ENCODE peak calls at places on chromosomes 4 and X, in ten cellular contexts. F is heart right ventricle; G is spleen; V is ovary; X is adrenal gland; L is thyroid gland; T is A549; N is IMR-90; O is ascending aorta; D is CD8-positive, alpha-beta T cell. P is an unnamed sample. For H3K9me3, the result is how much of the 10 kb centered on the place peaks cover.

GRCh38 chr4:81722229-81722900 is 250.7 kb upstream of the RASGEF1B start:
- DNase-seq in D (no peak), T (no peak), F (no peak), O (no peak), G (no peak), V (no peak), N (no peak), X (no peak), L (no peak), P (no peak)

GRCh38 chr4:181702864-181703263 is 540.3 kb upstream of the TENM3 start:
- DNase-seq in L (no peak), N (no peak), T (no peak), F (no peak), V (no peak), O (no peak), X (no peak), D (no peak), G (no peak), P (no peak)

GRCh38 chrX:134659761-134660160 is 1.5 kb upstream of the PLAC1 start:
- DNase-seq in X (no peak), V (no peak), G (no peak), T (no peak), F (no peak), L (no peak), D (no peak), O (no peak), N (peak), P (no peak)

GRCh38 chrX:43106009-43106408 is 328.0 kb upstream of the PPP1R2C start:
- DNase-seq in T (no peak), X (no peak), F (no peak), V (no peak), L (no peak), D (no peak), N (no peak), G (no peak), O (no peak), P (no peak)

GRCh38 chr4:176380352-176381157 is 60.8 kb downstream of the SPCS3 start:
- DNase-seq in V (no peak), O (no peak), D (no peak), L (peak), G (peak), X (no peak), N (no peak), T (no peak), F (no peak), P (no peak)

GRCh38 chr4:106312377-106312776 is 3.6 kb downstream of the TBCK start:
- DNase-seq in L (no peak), V (no peak), G (no peak), X (no peak), F (no peak), N (peak), D (no peak), T (no peak), O (no peak), P (no peak)

GRCh38 chr4:36904823-36905222 is 339.7 kb upstream of the NWD2 start:
- DNase-seq in O (no peak), T (no peak), X (no peak), F (no peak), V (no peak), G (no peak), D (no peak), N (no peak), L (no peak), P (no peak)

GRCh38 chrX:14039344-14039743 is 9.7 kb upstream of the GEMIN8 start:
- DNase-seq in O (no peak), N (peak), T (no peak), F (peak), G (no peak), X (peak), V (peak), D (peak), L (peak), P (no peak)

GRCh38 chrX:131010186-131010585 is 48.0 kb upstream of the ARHGAP36 start:
- DNase-seq in X (no peak), T (no peak), O (no peak), G (no peak), F (no peak), D (no peak), V (no peak), N (no peak), L (no peak), P (no peak)

GRCh38 chr4:145485120-145485519 is 3.5 kb downstream of the SMAD1 start:
- DNase-seq in G (no peak), X (no peak), T (no peak), D (no peak), V (no peak), L (no peak), O (no peak), F (no peak), N (no peak), P (no peak)

GRCh38 chr4:26197018-26197779 is 123.6 kb upstream of the RBPJ start:
- DNase-seq in L (no peak), X (no peak), F (no peak), G (no peak), N (peak), O (no peak), T (peak), V (no peak), D (peak), P (no peak)

GRCh38 chr4:54227261-54228063 is 1.6 kb upstream of the PDGFRA start:
- DNase-seq in F (no peak), D (no peak), G (no peak), X (no peak), N (peak), T (no peak), L (peak), V (peak), O (no peak), P (peak)

GRCh38 chr4:54226399-54227260 is 2.5 kb upstream of the PDGFRA start:
- DNase-seq in L (no peak), O (no peak), N (peak), D (no peak), T (no peak), X (no peak), G (peak), F (peak), V (peak), P (peak)

GRCh38 chr4:54224960-54225670 is 4.0 kb upstream of the PDGFRA start:
- DNase-seq in O (no peak), G (no peak), F (no peak), N (no peak), D (no peak), L (no peak), X (no peak), T (no peak), V (peak), P (no peak)

GRCh38 chr4:54228064-54228527 is 997 bp upstream of the PDGFRA start:
- DNase-seq in L (peak), N (peak), F (peak), D (no peak), X (peak), O (no peak), G (peak), T (peak), V (peak), P (peak)

DNA sequence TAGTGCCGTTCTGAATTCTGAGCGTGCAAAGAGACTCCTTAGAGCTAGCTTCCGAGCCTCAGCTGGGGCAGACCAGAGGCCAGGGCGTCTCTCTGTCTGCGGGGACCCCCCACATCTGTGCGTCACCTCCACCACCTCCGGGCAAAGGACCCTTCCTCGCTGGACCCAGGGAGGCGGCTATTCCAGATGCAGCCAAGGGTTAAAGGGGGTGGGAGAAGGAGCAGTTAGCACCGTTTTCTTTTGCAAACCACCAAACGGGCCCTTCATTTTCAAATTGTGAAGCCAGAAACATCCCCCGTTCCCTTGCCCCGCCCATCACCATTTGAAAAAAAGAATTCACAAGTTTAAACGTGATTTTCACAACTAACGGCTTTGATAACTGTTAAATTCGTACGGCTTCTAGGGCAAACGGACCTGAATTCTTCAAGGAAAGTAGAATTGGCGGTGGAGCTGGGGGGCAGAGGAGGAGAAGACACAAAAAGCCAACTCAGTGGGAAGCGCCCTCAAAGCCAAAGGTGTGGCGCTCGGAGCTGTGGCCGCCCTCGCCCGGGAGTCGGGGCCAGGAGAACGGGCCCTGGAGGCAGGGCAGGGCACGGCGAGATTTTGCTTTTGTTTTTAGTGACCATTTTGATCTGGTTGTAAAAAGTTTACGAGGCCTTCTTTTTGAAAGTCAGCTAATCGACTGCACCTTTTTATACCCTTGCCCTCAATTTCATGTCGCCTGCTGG is 3.3 kb upstream of the PDGFRA start:
- DNase-seq in N (no peak), O (no peak), G (no peak), F (no peak), T (no peak), X (no peak), L (no peak), V (peak), D (no peak), P (no peak)
- H3K4me3 ChIP-seq in N (peak), O (peak), G (peak), F (peak), T (no peak), X (no peak), L (no peak), V (peak), D (peak), P (peak)

GRCh38 chr4:39591290-39591689 is 47.4 kb downstream of the SMIM14 start:
- DNase-seq in T (peak), D (no peak), X (no peak), N (peak), F (no peak), G (no peak), V (no peak), L (no peak), O (no peak), P (no peak)
- TF ChIP-seq CTCF in T (peak), D (no peak), X (no peak), N (peak), F (no peak), G (no peak), V (no peak), L (no peak), O (no peak), P (no peak)

DNA sequence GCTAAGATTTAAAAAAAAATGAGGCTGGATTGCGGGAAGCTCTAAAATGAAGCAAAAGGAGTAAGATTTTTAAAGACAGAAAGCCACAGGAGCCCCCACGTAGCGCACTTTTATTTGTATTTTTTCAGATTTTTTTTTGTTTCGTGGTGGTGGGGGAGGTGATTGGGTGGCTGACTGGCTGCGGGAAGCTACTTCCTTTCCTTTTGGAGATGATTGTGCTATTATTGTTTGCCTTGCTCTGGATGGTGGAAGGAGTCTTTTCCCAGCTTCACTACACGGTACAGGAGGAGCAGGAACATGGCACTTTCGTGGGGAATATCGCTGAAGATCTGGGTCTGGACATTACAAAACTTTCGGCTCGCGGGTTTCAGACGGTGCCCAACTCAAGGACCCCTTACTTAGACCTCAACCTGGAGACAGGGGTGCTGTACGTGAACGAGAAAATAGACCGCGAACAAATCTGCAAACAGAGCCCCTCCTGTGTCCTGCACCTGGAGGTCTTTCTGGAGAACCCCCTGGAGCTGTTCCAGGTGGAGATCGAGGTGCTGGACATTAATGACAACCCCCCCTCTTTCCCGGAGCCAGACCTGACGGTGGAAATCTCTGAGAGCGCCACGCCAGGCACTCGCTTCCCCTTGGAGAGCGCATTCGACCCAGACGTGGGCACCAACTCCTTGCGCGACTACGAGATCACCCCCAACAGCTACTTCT is 993 bp downstream of the PCDH10 start:
- DNase-seq in D (no peak), N (no peak), T (no peak), L (no peak), G (no peak), X (no peak), O (no peak), F (no peak), V (no peak), P (no peak)
- H3K9me3 ChIP-seq in D (under half), N (under half), T (under half), L (under half), G (under half), X (under half), O (under half), F (under half), V (under half), P (under half)

DNA sequence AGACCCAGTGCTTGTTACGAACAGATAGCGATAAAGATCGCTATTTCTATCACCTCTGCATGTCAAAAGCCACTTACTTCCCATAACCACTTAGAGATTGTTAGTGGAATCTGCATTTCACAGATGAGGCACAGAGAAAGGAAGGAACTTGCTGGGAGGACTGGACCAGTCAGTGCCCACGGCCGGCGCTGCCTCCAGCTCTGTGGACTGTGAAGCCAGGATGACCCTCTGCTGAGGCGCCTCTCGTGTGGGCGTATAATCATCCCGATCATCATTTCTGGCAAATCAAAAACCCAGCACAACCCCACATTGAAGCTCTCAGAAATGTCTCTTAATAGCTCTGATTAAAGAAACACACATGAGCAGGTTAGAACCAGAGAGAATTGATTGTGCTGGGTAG is 61.5 kb upstream of the ADRA2C start:
- DNase-seq in G (peak), O (no peak), F (no peak), V (no peak), D (no peak), X (no peak), T (no peak), N (no peak), L (no peak), P (no peak)
- H3K4me3 ChIP-seq in G (no peak), O (no peak), F (no peak), V (no peak), D (no peak), X (no peak), T (no peak), N (no peak), L (no peak), P (no peak)

GRCh38 chrX:54442790-54443189 is 2.6 kb downstream of the TSR2 start:
- DNase-seq in G (no peak), T (no peak), V (no peak), F (no peak), X (no peak), O (no peak), D (no peak), L (no peak), N (no peak), P (no peak)

GRCh38 chrX:54446084-54446483 is 5.9 kb downstream of the TSR2 start:
- DNase-seq in V (no peak), L (no peak), N (no peak), O (no peak), F (no peak), X (no peak), T (no peak), D (no peak), G (no peak), P (no peak)

GRCh38 chrX:54435121-54435520 is 5.1 kb upstream of the TSR2 start:
- DNase-seq in T (no peak), X (no peak), G (no peak), D (no peak), O (no peak), F (no peak), V (no peak), N (no peak), L (no peak), P (no peak)

GRCh38 chrX:54444752-54445151 is 4.5 kb downstream of the TSR2 start:
- DNase-seq in L (no peak), F (no peak), D (no peak), N (no peak), G (peak), X (no peak), O (no peak), V (no peak), T (no peak), P (no peak)

GRCh38 chrX:54439967-54440871 is at the start of gene TSR2:
- DNase-seq in V (peak), X (peak), T (peak), L (peak), O (peak), D (peak), G (peak), F (peak), N (peak), P (peak)
- TF ChIP-seq CTCF in V (no peak), X (peak), T (no peak), L (no peak), O (no peak), D (no peak), G (no peak), F (no peak), N (peak), P (no peak)

GRCh38 chr4:244471-244870 is 60.8 kb downstream of the ZNF732 start:
- DNase-seq in X (peak), G (no peak), V (peak), N (no peak), F (peak), O (no peak), D (peak), L (peak), T (no peak), P (peak)

GRCh38 chr4:243407-243806 is 61.9 kb downstream of the ZNF732 start:
- DNase-seq in V (no peak), X (no peak), G (no peak), L (no peak), F (no peak), O (no peak), T (no peak), D (no peak), N (no peak), P (no peak)

DNA sequence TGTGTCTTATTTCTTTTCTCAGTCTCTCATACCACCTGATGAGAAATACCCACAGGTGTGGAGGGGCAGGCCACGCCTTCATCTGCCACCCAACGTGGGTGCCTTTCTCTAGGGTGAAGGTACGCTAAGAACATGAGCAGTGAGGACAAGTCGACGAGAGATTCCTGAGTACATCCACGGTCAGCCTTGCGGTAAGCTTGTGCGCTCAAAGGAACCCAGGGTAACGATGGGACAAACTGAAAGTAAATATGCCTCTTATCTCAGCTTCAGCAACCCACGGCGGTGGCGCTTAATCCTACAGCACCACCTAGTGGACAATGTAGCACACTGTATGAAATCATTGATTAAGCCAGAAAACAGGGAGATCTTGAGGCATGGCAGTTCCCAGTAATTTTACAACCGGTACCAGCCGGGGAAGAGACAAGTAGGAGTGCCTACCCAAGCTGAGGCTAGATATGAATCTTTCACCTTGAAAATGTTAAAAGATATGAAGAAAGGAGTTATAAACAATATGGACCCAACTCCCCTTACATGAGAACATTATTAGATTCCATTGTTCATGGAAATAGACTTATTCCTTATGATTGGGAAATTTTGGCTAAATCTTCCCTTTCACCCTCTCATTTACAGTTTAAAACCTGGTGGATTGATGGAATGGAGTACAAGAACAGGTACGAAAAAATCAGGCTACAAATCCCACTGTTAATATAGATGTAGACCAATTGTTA is 63.0 kb downstream of the ZNF732 start:
- DNase-seq in G (peak), T (no peak), D (peak), F (peak), O (no peak), V (peak), L (peak), N (peak), X (peak), P (peak)
- H3K9me3 ChIP-seq in G (under half), T (under half), D (under half), F (under half), O (under half), V (under half), L (under half), N (under half), X (under half), P (under half)

P was measured in right atrium auricular region.